ENCODE peak calls at places on chromosomes 13 and 19, in six cellular contexts. J is H9, F is neuronal stem cell, I is IMR-90, A is H1, X is trophoblast cell. W is an unnamed sample.
A peak's percentile ranks its signal among the peaks of the same experiment; 100 is the strongest.

GRCh38 chr13:45989607-45990006 is 62.9 kb downstream of the ZC3H13 start:
- DNase-seq in J (no peak), F (no peak), I (peak; percentile 86), A (no peak), X (no peak), W (no peak)

GRCh38 chr19:13781547-13781946 is 7.3 kb downstream of the C19orf53 start:
- DNase-seq in J (peak; percentile 83), F (peak; percentile 64), I (peak; percentile 81), A (peak; percentile 74), X (peak; percentile 90), W (peak; percentile 96)

GRCh38 chr19:49445997-49446396 is 4.7 kb upstream of the SLC17A7 start:
- DNase-seq in J (no peak), F (no peak), I (no peak), A (no peak), X (no peak), W (no peak)

GRCh38 chr13:41837668-41838067 is 123.2 kb downstream of the VWA8 start:
- DNase-seq in J (no peak), F (no peak), I (peak; percentile 12), A (no peak), X (no peak), W (no peak)

GRCh38 chr13:99426426-99426825 is 74.8 kb upstream of the TM9SF2 start:
- DNase-seq in J (peak; percentile 23), F (no peak), I (no peak), A (no peak), X (no peak), W (no peak)

GRCh38 chr19:1000095-1000494 is at the start of gene GRIN3B:
- DNase-seq in J (peak; percentile 86), F (peak; percentile 60), I (peak; percentile 40), A (peak; percentile 89), X (peak; percentile 54), W (peak; percentile 51)

GRCh38 chr13:110497003-110497402 is 64.5 kb downstream of the RAB20 start:
- DNase-seq in J (no peak), F (no peak), I (no peak), A (no peak), X (no peak), W (no peak)

GRCh38 chr19:45217957-45218334 is 27.3 kb downstream of the EXOC3L2 start:
- DNase-seq in J (no peak), F (no peak), I (no peak), A (peak; percentile 65), X (no peak), W (no peak)

GRCh38 chr19:19461671-19462622 is 53.4 kb downstream of the TSSK6 start:
- DNase-seq in J (peak; percentile 97), F (peak; percentile 54), I (no peak), A (peak; percentile 88), X (no peak), W (peak; percentile 59)

GRCh38 chr13:46728777-46729176 is 68.2 kb downstream of the ESD start:
- DNase-seq in J (no peak), F (no peak), I (no peak), A (no peak), X (no peak), W (peak; percentile 12)

GRCh38 chr19:50794074-50794777 is 4.0 kb downstream of the ACP4 start:
- DNase-seq in J (no peak), F (no peak), I (no peak), A (peak; percentile 63), X (no peak), W (no peak)

GRCh38 chr19:47157455-47158321 is 27.1 kb downstream of the SAE1 start:
- DNase-seq in J (peak; percentile 85), F (peak; percentile 73), I (peak; percentile 72), A (peak; percentile 67), X (peak; percentile 83), W (peak; percentile 47)

GRCh38 chr13:74695021-74695800 is 561.0 kb upstream of the KLF12 start:
- DNase-seq in J (no peak), F (no peak), I (no peak), A (no peak), X (no peak), W (no peak)

GRCh38 chr13:105334211-105334610 is 1201.3 kb downstream of the EFNB2 start:
- DNase-seq in J (no peak), F (no peak), I (peak; percentile 79), A (no peak), X (no peak), W (peak; percentile 34)

GRCh38 chr13:97544041-97544765 is 110.2 kb downstream of the RAP2A start:
- DNase-seq in J (no peak), F (no peak), I (peak; percentile 75), A (no peak), X (no peak), W (peak; percentile 75)

GRCh38 chr13:40585911-40586471 is 80.5 kb downstream of the FOXO1 start:
- DNase-seq in J (no peak), F (no peak), I (no peak), A (no peak), X (no peak), W (no peak)
- H3K4me2 ChIP-seq in J (no peak overlapping the region), F (no peak overlapping the region), I (no peak overlapping the region), A (no peak overlapping the region), X (no peak overlapping the region), W (no peak overlapping the region)

DNA sequence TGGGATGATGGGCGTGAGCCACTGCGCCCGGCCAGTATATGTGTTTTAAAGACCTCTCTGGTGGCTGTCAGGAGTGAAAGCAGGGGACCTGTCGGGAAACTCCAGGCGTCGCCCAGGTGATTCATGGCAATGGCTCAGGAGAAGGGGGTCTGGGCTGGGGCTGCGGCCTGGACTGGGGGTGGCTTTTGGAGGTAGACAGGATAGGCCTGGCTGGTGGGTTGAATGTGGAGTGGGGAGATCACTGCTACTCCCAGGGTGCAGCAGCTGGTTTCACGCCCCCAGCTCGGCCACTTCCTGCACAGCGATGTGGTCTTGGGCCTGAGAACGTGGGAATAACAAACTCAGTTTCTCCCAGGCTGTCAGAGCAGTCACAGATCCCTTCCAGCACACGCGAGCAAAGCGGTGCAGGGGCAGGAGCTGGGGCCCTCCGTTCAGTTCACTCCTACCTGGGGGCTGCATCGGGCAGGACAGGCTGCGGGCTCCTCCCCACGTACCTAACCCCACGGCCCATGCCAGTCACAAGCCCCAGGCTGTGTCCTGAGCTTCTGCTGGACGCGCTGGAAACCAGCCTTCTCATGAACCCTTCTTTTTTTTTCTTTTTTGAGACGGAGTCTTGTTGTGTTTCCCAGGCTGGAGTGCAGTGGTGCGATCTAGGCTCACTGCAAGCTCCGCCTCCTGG is 18.9 kb downstream of the KDM4B start:
- DNase-seq in J (no peak), F (no peak), I (peak; percentile 59), A (no peak), X (no peak), W (peak; percentile 73)
- H3K14ac ChIP-seq in J (no peak overlapping the region), F (no peak overlapping the region), I (peak overlapping the region; percentile 73), A (no peak overlapping the region), X (peak overlapping the region; percentile 81), W (no peak overlapping the region)

GRCh38 chr13:79226938-79227337 is 179.1 kb downstream of the RBM26 start:
- DNase-seq in J (no peak), F (no peak), I (no peak), A (peak; percentile 50), X (no peak), W (no peak)
- H3K4me2 ChIP-seq in J (no peak overlapping the region), F (no peak overlapping the region), I (no peak overlapping the region), A (no peak overlapping the region), X (no peak overlapping the region), W (no peak overlapping the region)

DNA sequence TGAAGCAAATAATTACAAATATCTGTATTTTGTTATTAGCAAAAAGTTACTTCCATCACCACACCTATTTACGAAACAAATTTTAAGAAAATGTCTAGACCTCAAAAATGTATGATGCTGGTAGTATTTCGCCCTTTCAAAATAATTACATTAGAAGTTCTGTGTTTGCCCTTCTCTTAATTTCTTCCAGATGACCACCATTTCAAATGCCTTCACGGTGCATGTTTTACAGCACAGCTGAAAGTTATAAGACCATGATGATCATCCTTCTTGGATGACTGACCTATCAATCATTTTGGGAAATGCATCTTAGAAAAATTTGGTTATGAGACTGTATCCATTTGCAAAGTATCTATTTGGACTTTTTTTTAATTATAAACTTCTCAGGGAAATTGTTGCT is 390.8 kb downstream of the SLITRK6 start:
- DNase-seq in J (no peak), F (no peak), I (no peak), A (no peak), X (no peak), W (no peak)
- H3K14ac ChIP-seq in J (no peak overlapping the region), F (no peak overlapping the region), I (no peak overlapping the region), A (no peak overlapping the region), X (no peak overlapping the region), W (no peak overlapping the region)

GRCh38 chr19:2389594-2389993 is 29.5 kb downstream of the TMPRSS9 start:
- DNase-seq in J (no peak), F (no peak), I (no peak), A (no peak), X (no peak), W (no peak)

GRCh38 chr19:2394669-2395292 is 32.6 kb downstream of the TIMM13 start:
- DNase-seq in J (no peak), F (no peak), I (no peak), A (no peak), X (no peak), W (no peak)

GRCh38 chr19:2392366-2392765 is 32.3 kb downstream of the TMPRSS9 start:
- DNase-seq in J (no peak), F (no peak), I (no peak), A (no peak), X (no peak), W (no peak)

GRCh38 chr19:2391118-2391725 is 31.2 kb downstream of the TMPRSS9 start:
- DNase-seq in J (no peak), F (peak; percentile 54), I (peak; percentile 78), A (no peak), X (peak; percentile 37), W (peak; percentile 83)

GRCh38 chr19:2394054-2394668 is 33.2 kb downstream of the TIMM13 start:
- DNase-seq in J (no peak), F (no peak), I (no peak), A (no peak), X (no peak), W (no peak)
- H3K4me2 ChIP-seq in J (no peak overlapping the region), F (no peak overlapping the region), I (no peak overlapping the region), A (no peak overlapping the region), X (no peak overlapping the region), W (no peak overlapping the region)

DNA sequence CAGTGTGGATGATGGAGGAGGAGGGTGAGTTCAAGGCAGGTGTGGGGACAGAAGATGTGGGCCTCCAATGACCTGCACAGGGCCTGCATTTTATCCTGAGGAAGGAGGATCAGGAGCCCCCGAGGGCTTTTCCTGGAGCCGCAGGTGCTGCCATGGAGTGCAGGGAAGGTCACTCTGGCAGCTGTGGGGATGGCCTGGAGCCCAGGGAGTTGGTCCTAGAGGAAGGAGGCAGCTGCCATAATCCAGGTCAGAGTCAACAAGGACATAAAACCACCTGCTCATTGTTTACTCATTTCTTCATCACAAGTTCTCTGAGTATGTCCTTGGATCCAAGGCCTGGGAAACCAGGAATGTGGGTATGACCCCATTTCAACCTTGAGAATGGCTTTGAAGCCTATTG is 87.2 kb downstream of the SCGB2B2 start:
- DNase-seq in J (no peak), F (no peak), I (no peak), A (no peak), X (no peak), W (no peak)
- H3K14ac ChIP-seq in J (no peak overlapping the region), F (no peak overlapping the region), I (no peak overlapping the region), A (no peak overlapping the region), X (no peak overlapping the region), W (no peak overlapping the region)

GRCh38 chr13:32790731-32791130 is 204.5 kb downstream of the PDS5B start:
- DNase-seq in J (no peak), F (no peak), I (no peak), A (no peak), X (no peak), W (peak; percentile 13)
- H3K4me2 ChIP-seq in J (no peak overlapping the region), F (no peak overlapping the region), I (no peak overlapping the region), A (no peak overlapping the region), X (no peak overlapping the region), W (no peak overlapping the region)

W was measured in mesenchymal stem cell.